ENCODE peak calls at places on chromosomes 2 and 18, in five cellular contexts. O is non-pigmented ciliary epithelial cell; T is A172; J is MM.1S; R is central memory CD4-positive, alpha-beta T cell. M is an unnamed sample.

GRCh38 chr2:195575879-195576391 is 81.1 kb upstream of the SLC39A10 start:
- DNase-seq in O (peak), T (peak), J (peak), R (no peak), M (peak)

GRCh38 chr2:213086566-213086965 is 64.8 kb downstream of the IKZF2 start:
- DNase-seq in O (no peak), T (no peak), J (no peak), R (no peak), M (no peak)

GRCh38 chr2:46519265-46519664 is 39.9 kb downstream of the TMEM247 start:
- DNase-seq in O (no peak), T (no peak), J (no peak), R (no peak), M (no peak)

GRCh38 chr2:16111838-16112210 is 171.5 kb downstream of the MYCN start:
- DNase-seq in O (no peak), T (no peak), J (no peak), R (no peak), M (no peak)

GRCh38 chr2:8623576-8623957 is 58.3 kb upstream of the ID2 start:
- DNase-seq in O (no peak), T (no peak), J (no peak), R (no peak), M (no peak)

GRCh38 chr2:18583905-18584607 is 5.3 kb downstream of the NT5C1B start:
- DNase-seq in O (no peak), T (no peak), J (no peak), R (no peak), M (no peak)

GRCh38 chr2:133756833-133757232 is 188.6 kb upstream of the NCKAP5 start:
- DNase-seq in O (no peak), T (no peak), J (no peak), R (no peak), M (no peak)

GRCh38 chr2:223855426-223855825 is 18.0 kb upstream of the AP1S3 start:
- DNase-seq in O (peak), T (no peak), J (no peak), R (no peak), M (no peak)

GRCh38 chr2:131056204-131056975 is 36.9 kb downstream of the FAM168B start:
- DNase-seq in O (no peak), T (no peak), J (no peak), R (no peak), M (no peak)

GRCh38 chr2:46365913-46366674 is 68.9 kb downstream of the EPAS1 start:
- DNase-seq in O (no peak), T (no peak), J (no peak), R (no peak), M (peak)

GRCh38 chr2:128273469-128274081 is 45.1 kb downstream of the HS6ST1 start:
- DNase-seq in O (no peak), T (no peak), J (no peak), R (no peak), M (no peak)

GRCh38 chr2:157508676-157509075 is 64.8 kb upstream of the CYTIP start:
- DNase-seq in O (no peak), T (no peak), J (no peak), R (no peak), M (no peak)

GRCh38 chr18:79680100-79680879 is 687 bp downstream of the CTDP1 start:
- DNase-seq in O (no peak), T (no peak), J (peak), R (peak), M (peak)

GRCh38 chr2:69175795-69176715 is 163.1 kb downstream of the ANTXR1 start:
- DNase-seq in O (no peak), T (no peak), J (no peak), R (no peak), M (peak)

GRCh38 chr2:160666019-160666676 is 172.5 kb upstream of the RBMS1 start:
- DNase-seq in O (peak), T (peak), J (peak), R (peak), M (peak)

GRCh38 chr2:157460384-157460837 is 16.5 kb upstream of the CYTIP start:
- DNase-seq in O (no peak), T (no peak), J (no peak), R (no peak), M (peak)

GRCh38 chr2:188975497-188976102 is 1.4 kb downstream of the COL3A1 start:
- DNase-seq in O (peak), T (peak), J (no peak), R (no peak), M (peak)

GRCh38 chr2:43010428-43011141 is 215.8 kb downstream of the ZFP36L2 start:
- DNase-seq in O (no peak), T (no peak), J (no peak), R (no peak), M (no peak)

GRCh38 chr2:47269316-47270232 is 114.5 kb upstream of the STPG4 start:
- DNase-seq in O (peak), T (peak), J (no peak), R (no peak), M (peak)

GRCh38 chr2:206728277-206729199 is 10.3 kb upstream of the DYTN start:
- DNase-seq in O (peak), T (peak), J (no peak), R (no peak), M (peak)

GRCh38 chr2:32611366-32611765 is 16.5 kb upstream of the TTC27 start:
- DNase-seq in O (no peak), T (no peak), J (no peak), R (no peak), M (no peak)

GRCh38 chr18:65821890-65822289 is 71.1 kb downstream of the CDH7 start:
- DNase-seq in O (no peak), T (no peak), J (no peak), R (no peak), M (no peak)

GRCh38 chr2:151904807-151905206 is 76.6 kb upstream of the ARL5A start:
- DNase-seq in O (no peak), T (no peak), J (no peak), R (no peak), M (no peak)

GRCh38 chr2:139045524-139045923 is 265.3 kb upstream of the NXPH2 start:
- DNase-seq in O (no peak), T (no peak), J (no peak), R (no peak), M (no peak)

M was measured in H4.